ENCODE peak calls at places on chromosomes 12 and 14, in ten cellular contexts. E, Q, N, V, F, B, G, X, I and D are unnamed samples.

GRCh38 chr12:12159988-12160387 is 89.2 kb downstream of the BCL2L14 start:
- DNase-seq in E (no peak), Q (no peak), N (no peak), V (no peak), F (no peak), B (no peak), G (no peak), X (no peak), I (no peak), D (no peak)

GRCh38 chr12:5022465-5023061 is 21.1 kb upstream of the KCNA5 start:
- DNase-seq in E (peak), Q (peak), N (peak), V (no peak), F (no peak), B (peak), G (peak), X (peak), I (no peak), D (peak)

GRCh38 chr14:32426028-32426427 is 96.9 kb downstream of the AKAP6 start:
- DNase-seq in E (no peak), Q (no peak), N (no peak), V (no peak), F (no peak), B (no peak), G (no peak), X (no peak), I (no peak), D (no peak)

GRCh38 chr12:11881835-11882234 is 188.9 kb upstream of the BCL2L14 start:
- DNase-seq in E (no peak), Q (no peak), N (peak), V (no peak), F (no peak), B (no peak), G (no peak), X (no peak), I (no peak), D (no peak)

GRCh38 chr14:90705052-90705392 is 111.2 kb downstream of the TTC7B start:
- DNase-seq in E (no peak), Q (no peak), N (no peak), V (no peak), F (no peak), B (no peak), G (no peak), X (no peak), I (no peak), D (no peak)

GRCh38 chr14:100237735-100238418 is 1.1 kb upstream of the YY1 start:
- DNase-seq in E (peak), Q (peak), N (peak), V (peak), F (no peak), B (peak), G (peak), X (peak), I (no peak), D (peak)

GRCh38 chr14:55481769-55482168 is 41.4 kb upstream of the TBPL2 start:
- DNase-seq in E (no peak), Q (no peak), N (no peak), V (no peak), F (no peak), B (no peak), G (no peak), X (no peak), I (no peak), D (no peak)

GRCh38 chr14:90574640-90575131 is 177.9 kb downstream of the CALM1 start:
- DNase-seq in E (no peak), Q (no peak), N (no peak), V (no peak), F (no peak), B (no peak), G (no peak), X (peak), I (no peak), D (no peak)

GRCh38 chr14:54735424-54735823 is 167.2 kb downstream of the GCH1 start:
- DNase-seq in E (no peak), Q (no peak), N (no peak), V (no peak), F (no peak), B (no peak), G (no peak), X (no peak), I (no peak), D (no peak)

GRCh38 chr14:63642656-63643382 is 1.1 kb upstream of the WDR89 start:
- DNase-seq in E (no peak), Q (no peak), N (no peak), V (no peak), F (no peak), B (no peak), G (no peak), X (no peak), I (no peak), D (no peak)

GRCh38 chr12:23947395-23947794 is 2.1 kb downstream of the SOX5 start:
- DNase-seq in E (no peak), Q (no peak), N (no peak), V (no peak), F (no peak), B (no peak), G (no peak), X (no peak), I (no peak), D (no peak)

GRCh38 chr14:93701562-93701961 is 86.7 kb downstream of the PRIMA1 start:
- DNase-seq in E (no peak), Q (no peak), N (no peak), V (no peak), F (no peak), B (no peak), G (no peak), X (no peak), I (no peak), D (no peak)

GRCh38 chr12:39867631-39868030 is 238.2 kb downstream of the SLC2A13 start:
- DNase-seq in E (no peak), Q (no peak), N (no peak), V (no peak), F (no peak), B (no peak), G (no peak), X (no peak), I (no peak), D (no peak)

GRCh38 chr12:93530358-93530757 is 42.1 kb upstream of the SOCS2 start:
- DNase-seq in E (no peak), Q (no peak), N (no peak), V (no peak), F (no peak), B (no peak), G (no peak), X (no peak), I (no peak), D (no peak)

GRCh38 chr12:131808744-131809371 is 19.3 kb upstream of the MMP17 start:
- DNase-seq in E (no peak), Q (no peak), N (no peak), V (no peak), F (peak), B (peak), G (no peak), X (no peak), I (no peak), D (no peak)

GRCh38 chr12:55932546-55932919 is 1.6 kb downstream of the DGKA start:
- DNase-seq in E (no peak), Q (no peak), N (peak), V (peak), F (no peak), B (peak), G (no peak), X (no peak), I (no peak), D (peak)

GRCh38 chr14:92121207-92121669 is 268 bp downstream of the NDUFB1 start:
- DNase-seq in E (peak), Q (no peak), N (no peak), V (no peak), F (no peak), B (no peak), G (peak), X (no peak), I (no peak), D (peak)

GRCh38 chr14:22980672-22981089 is 1.7 kb downstream of the AJUBA start:
- DNase-seq in E (peak), Q (no peak), N (peak), V (no peak), F (no peak), B (no peak), G (no peak), X (no peak), I (no peak), D (no peak)

GRCh38 chr14:100822007-100822406 is 3.9 kb upstream of the MEG3 start:
- DNase-seq in E (no peak), Q (no peak), N (no peak), V (no peak), F (no peak), B (no peak), G (no peak), X (no peak), I (no peak), D (no peak)

GRCh38 chr14:51382506-51382905 is 142.5 kb downstream of the TMX1 start:
- DNase-seq in E (no peak), Q (no peak), N (no peak), V (no peak), F (no peak), B (no peak), G (no peak), X (no peak), I (no peak), D (no peak)

GRCh38 chr12:108691995-108692808 is 39.1 kb downstream of the CORO1C start:
- DNase-seq in E (peak), Q (peak), N (peak), V (no peak), F (no peak), B (no peak), G (peak), X (peak), I (no peak), D (no peak)

GRCh38 chr14:103362780-103363179 is 22.4 kb upstream of the MARK3 start:
- DNase-seq in E (no peak), Q (no peak), N (no peak), V (no peak), F (no peak), B (no peak), G (no peak), X (no peak), I (no peak), D (no peak)

GRCh38 chr12:109053382-109054123 is 1.2 kb downstream of the USP30 start:
- DNase-seq in E (no peak), Q (no peak), N (peak), V (no peak), F (no peak), B (peak), G (peak), X (no peak), I (no peak), D (no peak)

GRCh38 chr14:71319646-71320045 is 412.4 kb downstream of the PCNX1 start:
- DNase-seq in E (peak), Q (no peak), N (no peak), V (no peak), F (no peak), B (peak), G (peak), X (peak), I (no peak), D (no peak)

GRCh38 chr12:100115291-100115690 is 27.4 kb downstream of the BLTP3B start:
- DNase-seq in E (no peak), Q (no peak), N (no peak), V (no peak), F (no peak), B (no peak), G (no peak), X (no peak), I (no peak), D (no peak)

GRCh38 chr14:97021001-97021400 is 223.8 kb downstream of the VRK1 start:
- DNase-seq in E (no peak), Q (no peak), N (no peak), V (no peak), F (no peak), B (peak), G (peak), X (no peak), I (no peak), D (no peak)

GRCh38 chr14:44963775-44964380 is 1.9 kb downstream of the TOGARAM1 start:
- DNase-seq in E (no peak), Q (peak), N (peak), V (no peak), F (no peak), B (no peak), G (peak), X (no peak), I (no peak), D (no peak)

GRCh38 chr12:106837782-106838181 is 63.3 kb downstream of the RIC8B start:
- DNase-seq in E (no peak), Q (no peak), N (no peak), V (no peak), F (no peak), B (no peak), G (no peak), X (no peak), I (no peak), D (no peak)

GRCh38 chr14:103889313-103890051 is 38.8 kb upstream of the TDRD9 start:
- DNase-seq in E (no peak), Q (no peak), N (peak), V (no peak), F (no peak), B (no peak), G (no peak), X (no peak), I (no peak), D (no peak)

GRCh38 chr14:49553892-49554291 is 32.3 kb downstream of the RPS29 start:
- DNase-seq in E (no peak), Q (no peak), N (no peak), V (no peak), F (no peak), B (no peak), G (no peak), X (peak), I (no peak), D (no peak)

GRCh38 chr12:126617312-126617711 is 1552.1 kb downstream of the AACS start:
- DNase-seq in E (no peak), Q (no peak), N (no peak), V (no peak), F (no peak), B (no peak), G (peak), X (no peak), I (no peak), D (no peak)

GRCh38 chr14:105093426-105094192 is 28.4 kb upstream of the GPR132 start:
- DNase-seq in E (peak), Q (peak), N (peak), V (peak), F (peak), B (peak), G (peak), X (peak), I (peak), D (peak)

GRCh38 chr12:53428741-53429140 is 5.1 kb downstream of the AMHR2 start:
- DNase-seq in E (no peak), Q (no peak), N (no peak), V (no peak), F (no peak), B (no peak), G (no peak), X (no peak), I (no peak), D (no peak)

GRCh38 chr12:56229082-56229481 is 769 bp upstream of the SLC39A5 start:
- DNase-seq in E (no peak), Q (no peak), N (no peak), V (no peak), F (no peak), B (no peak), G (no peak), X (no peak), I (no peak), D (no peak)

GRCh38 chr14:74179775-74180354 is 59.4 kb upstream of the VSX2 start:
- DNase-seq in E (no peak), Q (no peak), N (no peak), V (no peak), F (no peak), B (no peak), G (no peak), X (no peak), I (no peak), D (no peak)

GRCh38 chr12:3757261-3757660 is 4.4 kb upstream of the CRACR2A start:
- DNase-seq in E (no peak), Q (no peak), N (peak), V (no peak), F (no peak), B (no peak), G (no peak), X (no peak), I (no peak), D (no peak)

GRCh38 chr12:131688845-131689154 is 22.1 kb upstream of the SFSWAP start:
- DNase-seq in E (no peak), Q (no peak), N (no peak), V (no peak), F (no peak), B (no peak), G (no peak), X (no peak), I (no peak), D (no peak)

GRCh38 chr14:93648440-93649168 is 139.7 kb downstream of the PRIMA1 start:
- DNase-seq in E (peak), Q (no peak), N (no peak), V (no peak), F (no peak), B (peak), G (peak), X (peak), I (no peak), D (no peak)

GRCh38 chr12:112112423-112113132 is 4.0 kb upstream of the NAA25 start:
- DNase-seq in E (peak), Q (no peak), N (no peak), V (no peak), F (no peak), B (no peak), G (no peak), X (no peak), I (no peak), D (no peak)